ENCODE peak calls at places on chromosomes 5 and 9, in five cellular contexts. One of them, this sample, is unnamed.
A peak's percentile ranks its signal among the peaks of the same experiment; 100 is the strongest.

GRCh38 chr5:157819502-157820125 is 39.3 kb downstream of the CLINT1 start:
- DNase-seq in adrenal gland: no peak
- DNase-seq in aorta: no peak
- DNase-seq in endodermal cell: no peak
- DNase-seq in fibroblast of lung: no peak
- DNase-seq in this sample: no peak

GRCh38 chr5:176371621-176372539 is 6.6 kb downstream of the ARL10 start:
- DNase-seq in adrenal gland: peak; percentile 79
- DNase-seq in aorta: no peak
- DNase-seq in endodermal cell: no peak
- DNase-seq in fibroblast of lung: no peak
- DNase-seq in this sample: peak; percentile 68

GRCh38 chr9:27497883-27498553 is 26.1 kb upstream of the IFNK start:
- DNase-seq in aorta: no peak
- DNase-seq in adrenal gland: no peak
- DNase-seq in fibroblast of lung: no peak
- DNase-seq in endodermal cell: no peak
- DNase-seq in this sample: no peak

GRCh38 chr5:57174128-57174849 is 430 bp downstream of the GPBP1 start:
- DNase-seq in adrenal gland: peak; percentile 68
- DNase-seq in endodermal cell: no peak
- DNase-seq in aorta: no peak
- DNase-seq in fibroblast of lung: peak; percentile 23
- DNase-seq in this sample: peak; percentile 30

GRCh38 chr9:3292311-3292710 is 233.5 kb downstream of the RFX3 start:
- DNase-seq in endodermal cell: no peak
- DNase-seq in fibroblast of lung: peak; percentile 10
- DNase-seq in adrenal gland: no peak
- DNase-seq in aorta: no peak
- DNase-seq in this sample: no peak

GRCh38 chr9:35962126-35962906 is 4.4 kb upstream of the OR2S2 start:
- DNase-seq in endodermal cell: peak; percentile 88
- DNase-seq in adrenal gland: no peak
- DNase-seq in fibroblast of lung: peak; percentile 85
- DNase-seq in aorta: no peak
- DNase-seq in this sample: peak; percentile 49

GRCh38 chr9:63816742-63817621 is 1468.0 kb downstream of the FOXD4L5 start:
- DNase-seq in fibroblast of lung: peak; percentile 88
- DNase-seq in endodermal cell: peak; percentile 100
- DNase-seq in aorta: peak; percentile 93
- DNase-seq in adrenal gland: peak; percentile 93
- DNase-seq in this sample: peak; percentile 84

GRCh38 chr5:133365326-133365725 is 247.0 kb downstream of the FSTL4 start:
- DNase-seq in adrenal gland: no peak
- DNase-seq in fibroblast of lung: no peak
- DNase-seq in endodermal cell: peak; percentile 72
- DNase-seq in aorta: no peak
- DNase-seq in this sample: no peak

GRCh38 chr9:123738664-123739063 is 191.3 kb downstream of the DENND1A start:
- DNase-seq in fibroblast of lung: no peak
- DNase-seq in aorta: no peak
- DNase-seq in endodermal cell: no peak
- DNase-seq in adrenal gland: no peak
- DNase-seq in this sample: no peak

GRCh38 chr5:17996002-17996401 is 361.7 kb downstream of the TAF11L14 start:
- DNase-seq in aorta: no peak
- DNase-seq in fibroblast of lung: no peak
- DNase-seq in adrenal gland: no peak
- DNase-seq in endodermal cell: no peak
- DNase-seq in this sample: no peak

GRCh38 chr5:178866946-178867345 is 7.2 kb downstream of the ZNF354B start:
- DNase-seq in fibroblast of lung: no peak
- DNase-seq in aorta: no peak
- DNase-seq in endodermal cell: no peak
- DNase-seq in adrenal gland: no peak
- DNase-seq in this sample: no peak

GRCh38 chr5:178870411-178870810 is 10.7 kb downstream of the ZNF354B start:
- DNase-seq in endodermal cell: no peak
- DNase-seq in fibroblast of lung: no peak
- DNase-seq in adrenal gland: no peak
- DNase-seq in aorta: no peak
- DNase-seq in this sample: no peak

GRCh38 chr5:178872302-178872701 is 12.5 kb downstream of the ZNF354B start:
- DNase-seq in adrenal gland: no peak
- DNase-seq in aorta: no peak
- DNase-seq in endodermal cell: no peak
- DNase-seq in fibroblast of lung: no peak
- DNase-seq in this sample: no peak

DNA sequence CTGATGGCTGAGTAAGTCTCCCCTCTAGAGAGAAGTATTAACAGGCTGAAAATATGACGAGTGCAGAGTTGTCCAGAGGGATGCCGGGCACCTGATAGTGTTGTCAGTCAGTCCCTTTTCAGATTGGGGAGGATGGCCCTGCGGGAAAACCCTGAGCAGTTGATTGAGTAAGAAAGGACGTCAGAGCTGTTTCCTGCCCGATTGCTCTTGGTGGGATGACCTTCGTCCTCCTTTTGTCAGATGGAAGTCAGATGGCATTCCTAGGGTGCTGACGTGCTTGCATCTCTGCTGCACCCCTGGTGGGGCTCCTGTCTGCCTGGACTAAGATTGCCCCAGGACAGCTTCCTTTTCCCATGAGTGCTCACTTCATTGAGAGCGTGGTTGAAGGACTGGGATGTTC is 9.8 kb downstream of the ZNF354B start:
- DNase-seq in aorta: no peak
- DNase-seq in fibroblast of lung: no peak
- DNase-seq in adrenal gland: no peak
- DNase-seq in endodermal cell: no peak
- DNase-seq in this sample: no peak
- H3K9me3 ChIP-seq in aorta: peaks cover 13% of the 10 kb centered on the region
- H3K9me3 ChIP-seq in fibroblast of lung: no peaks in the 10 kb centered on the region
- H3K9me3 ChIP-seq in adrenal gland: peaks cover 8% of the 10 kb centered on the region
- H3K9me3 ChIP-seq in endodermal cell: peaks cover 28% of the 10 kb centered on the region
- H3K9me3 ChIP-seq in this sample: peaks cover 27% of the 10 kb centered on the region

DNA sequence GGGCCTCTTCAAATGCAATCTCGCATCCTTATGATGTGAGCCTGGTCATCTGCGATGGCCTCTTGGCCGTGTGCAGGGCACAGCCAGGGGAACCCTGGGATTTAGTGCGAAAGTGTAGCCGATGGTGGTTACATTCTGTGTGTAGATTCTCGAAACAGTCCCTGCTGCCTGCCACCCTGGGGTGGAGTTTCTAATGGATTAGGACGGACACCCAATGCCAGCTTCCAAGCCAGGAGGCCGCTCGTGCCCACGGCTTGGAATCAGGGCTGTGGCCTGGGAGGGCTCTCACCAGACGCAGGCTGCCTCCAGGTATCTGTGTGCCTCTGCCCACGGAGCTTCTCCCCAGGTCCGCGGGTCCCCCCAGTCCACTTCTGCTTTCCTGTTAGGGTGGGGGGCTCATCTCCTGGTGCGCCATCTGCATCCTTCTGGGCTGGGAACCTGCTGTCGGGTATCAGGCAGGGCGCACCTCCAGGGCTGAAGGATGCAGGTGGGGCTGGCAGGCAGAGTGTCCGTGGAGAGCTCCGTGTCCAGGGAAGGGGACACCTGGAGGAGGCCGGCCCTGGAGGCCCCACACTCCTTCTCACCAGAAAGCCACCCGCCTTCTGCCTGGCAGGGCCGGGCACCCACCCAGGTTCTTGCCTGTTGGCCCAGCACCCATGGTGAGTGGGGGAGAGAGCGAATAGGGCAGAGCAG is 3.4 kb upstream of the SLC12A7 start:
- DNase-seq in aorta: no peak
- DNase-seq in endodermal cell: no peak
- DNase-seq in fibroblast of lung: no peak
- DNase-seq in adrenal gland: no peak
- DNase-seq in this sample: no peak
- H3K4me3 ChIP-seq in aorta: no peak overlapping the region
- H3K4me3 ChIP-seq in endodermal cell: no peak overlapping the region
- H3K4me3 ChIP-seq in fibroblast of lung: no peak overlapping the region
- H3K4me3 ChIP-seq in adrenal gland: no peak overlapping the region
- H3K4me3 ChIP-seq in this sample: no peak overlapping the region

DNA sequence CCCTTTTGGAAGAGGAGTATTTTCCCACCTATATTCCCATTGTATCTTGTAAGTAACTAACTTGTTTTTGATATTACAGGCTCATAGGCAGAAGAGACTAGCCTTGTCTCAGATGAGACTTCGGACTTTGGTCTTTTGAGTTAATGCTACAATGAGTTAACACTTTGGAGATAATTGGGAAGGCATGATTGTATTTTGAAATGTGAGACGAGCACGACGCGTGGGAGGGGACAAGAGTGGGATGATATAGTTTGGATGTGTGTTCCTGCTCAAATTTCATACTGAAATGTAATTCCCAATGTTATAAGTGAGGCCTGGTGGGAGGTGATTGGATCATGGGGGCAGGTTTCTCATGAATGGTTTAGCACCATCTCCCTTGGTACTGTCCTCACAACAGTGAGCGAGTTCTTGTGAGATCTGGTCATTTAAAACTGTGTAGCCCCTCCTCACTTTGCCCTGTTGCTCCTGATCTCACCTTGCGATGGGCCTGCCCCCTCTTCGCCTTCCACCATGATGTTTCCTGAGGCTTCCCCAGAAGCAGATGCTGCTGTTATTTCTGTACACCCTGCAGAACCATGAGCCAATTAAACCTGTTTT is 721.5 kb upstream of the CTNND2 start:
- DNase-seq in aorta: no peak
- DNase-seq in fibroblast of lung: no peak
- DNase-seq in adrenal gland: no peak
- DNase-seq in endodermal cell: no peak
- DNase-seq in this sample: no peak
- H3K9me3 ChIP-seq in aorta: peaks cover 5% of the 10 kb centered on the region
- H3K9me3 ChIP-seq in fibroblast of lung: no peaks in the 10 kb centered on the region
- H3K9me3 ChIP-seq in adrenal gland: peaks cover 6% of the 10 kb centered on the region
- H3K9me3 ChIP-seq in endodermal cell: peaks cover 4% of the 10 kb centered on the region
- H3K9me3 ChIP-seq in this sample: no peaks in the 10 kb centered on the region

DNA sequence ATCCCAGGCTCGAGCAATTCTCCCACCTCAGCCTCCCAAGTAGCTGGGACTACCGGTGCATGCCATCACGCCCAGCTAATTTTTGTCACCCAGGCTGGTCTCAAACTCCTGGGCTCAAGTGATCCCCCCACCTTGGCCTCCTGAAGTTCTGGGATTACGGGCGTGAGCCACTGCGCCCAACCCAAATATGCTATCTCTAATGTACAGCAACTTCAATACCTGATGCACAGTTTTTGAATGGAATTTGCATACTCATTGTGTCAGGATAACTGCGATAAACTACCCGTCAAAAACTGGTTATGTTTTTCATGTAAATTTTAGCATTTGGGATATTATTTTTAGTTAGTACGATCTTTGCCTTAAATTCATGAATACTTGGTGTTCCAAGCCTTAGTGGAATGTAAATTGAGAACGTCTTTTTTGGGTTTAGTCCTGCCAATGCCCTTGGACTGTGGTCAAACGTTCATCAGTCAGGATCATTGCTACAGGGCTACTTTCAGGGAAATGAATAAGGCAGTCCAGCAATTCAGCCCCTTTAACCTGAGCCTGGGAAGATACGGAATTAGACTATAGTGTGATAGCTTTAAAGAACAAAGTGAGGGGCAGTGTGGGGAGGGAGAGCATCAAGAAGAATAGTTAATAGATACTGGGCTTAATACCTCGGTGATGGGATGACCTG is 4.5 kb downstream of the UGCG start:
- DNase-seq in endodermal cell: no peak
- DNase-seq in aorta: no peak
- DNase-seq in fibroblast of lung: peak; percentile 33
- DNase-seq in adrenal gland: no peak
- DNase-seq in this sample: no peak
- H3K4me3 ChIP-seq in endodermal cell: no peak overlapping the region
- H3K4me3 ChIP-seq in aorta: no peak overlapping the region
- H3K4me3 ChIP-seq in fibroblast of lung: peak overlapping the region; percentile 64
- H3K4me3 ChIP-seq in adrenal gland: peak overlapping the region; percentile 96
- H3K4me3 ChIP-seq in this sample: peak overlapping the region; percentile 95

GRCh38 chr5:14167211-14167845 is 24.2 kb downstream of the TRIO start:
- DNase-seq in endodermal cell: peak; percentile 35
- DNase-seq in aorta: no peak
- DNase-seq in fibroblast of lung: peak; percentile 79
- DNase-seq in adrenal gland: peak; percentile 71
- DNase-seq in this sample: no peak

GRCh38 chr5:14164764-14165163 is 21.6 kb downstream of the TRIO start:
- DNase-seq in endodermal cell: peak; percentile 41
- DNase-seq in aorta: no peak
- DNase-seq in fibroblast of lung: no peak
- DNase-seq in adrenal gland: no peak
- DNase-seq in this sample: no peak

GRCh38 chr5:14164164-14164720 is 21.1 kb downstream of the TRIO start:
- DNase-seq in fibroblast of lung: no peak
- DNase-seq in aorta: no peak
- DNase-seq in endodermal cell: no peak
- DNase-seq in adrenal gland: no peak
- DNase-seq in this sample: no peak

GRCh38 chr5:14166437-14166836 is 23.3 kb downstream of the TRIO start:
- DNase-seq in fibroblast of lung: peak; percentile 46
- DNase-seq in endodermal cell: no peak
- DNase-seq in adrenal gland: no peak
- DNase-seq in aorta: no peak
- DNase-seq in this sample: no peak

DNA sequence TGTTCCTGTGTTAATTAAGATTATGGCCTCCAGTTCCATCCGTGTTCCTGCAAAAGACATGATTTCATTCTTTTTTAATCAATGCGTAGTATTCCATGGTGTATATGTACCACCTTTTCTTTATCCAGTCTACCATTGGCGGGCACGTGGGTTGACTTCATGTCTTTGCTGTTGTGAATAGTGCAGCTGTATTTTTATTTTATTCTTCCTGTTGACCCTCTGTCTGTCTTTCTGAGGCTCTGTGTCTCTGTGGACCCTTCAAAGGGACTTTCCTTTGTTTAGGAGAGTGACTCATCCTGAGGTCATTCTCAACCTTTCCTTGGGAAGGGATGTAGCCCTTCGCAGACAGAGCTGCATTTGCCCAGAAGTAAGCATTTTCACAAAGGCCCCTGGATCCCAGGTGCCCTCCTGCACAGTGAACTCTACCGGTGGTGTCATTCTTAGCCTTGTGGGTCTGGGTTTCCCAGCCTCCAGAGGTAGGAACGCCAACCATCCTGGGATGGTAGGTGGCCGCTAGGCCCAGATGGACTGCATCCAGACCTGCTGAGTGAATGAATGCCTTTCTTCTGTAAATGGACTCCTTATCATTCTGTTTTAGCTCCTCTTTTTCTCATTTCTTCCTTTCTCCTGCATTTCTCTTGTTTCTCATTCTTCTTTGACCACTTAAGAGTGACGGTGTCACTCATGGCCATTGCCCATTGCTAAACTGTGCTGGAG is 22.4 kb downstream of the TRIO start:
- DNase-seq in fibroblast of lung: peak; percentile 94
- DNase-seq in endodermal cell: no peak
- DNase-seq in adrenal gland: no peak
- DNase-seq in aorta: no peak
- DNase-seq in this sample: no peak
- H3K9me3 ChIP-seq in fibroblast of lung: no peaks in the 10 kb centered on the region
- H3K9me3 ChIP-seq in endodermal cell: peaks cover 18% of the 10 kb centered on the region
- H3K9me3 ChIP-seq in adrenal gland: peaks cover 6% of the 10 kb centered on the region
- H3K9me3 ChIP-seq in aorta: no peaks in the 10 kb centered on the region
- H3K9me3 ChIP-seq in this sample: peaks cover 7% of the 10 kb centered on the region